ENCODE peak calls at places on chromosomes 13 and 19, in four cellular contexts. F is NCI-H1417 treated with DMSO at 0.1 percent for 48 hours; K is CD4-positive, alpha-beta T cell; L is lower leg skin. O is an unnamed sample.

GRCh38 chr13:108950333-108951010 is 321.1 kb downstream of the MYO16 start:
- DNase-seq in F (no peak), K (no peak), L (no peak), O (no peak)

GRCh38 chr19:51297406-51297805 is 14.0 kb upstream of the IGLON5 start:
- DNase-seq in F (no peak), K (no peak), L (no peak), O (no peak)

GRCh38 chr19:33052352-33052972 is 12.2 kb downstream of the RHPN2 start:
- DNase-seq in F (no peak), K (no peak), L (no peak), O (no peak)

GRCh38 chr13:71417205-71417604 is 449.8 kb downstream of the DACH1 start:
- DNase-seq in F (no peak), K (no peak), L (no peak), O (peak; percentile 1)

GRCh38 chr19:16876904-16877361 is 11.9 kb upstream of the F2RL3 start:
- DNase-seq in F (no peak), K (no peak), L (no peak), O (peak; percentile 98)

GRCh38 chr13:79402679-79403078 is 3.4 kb downstream of the RBM26 start:
- DNase-seq in F (no peak), K (no peak), L (no peak), O (no peak)

GRCh38 chr13:51523082-51523518 is 61.2 kb upstream of the WDFY2 start:
- DNase-seq in F (no peak), K (no peak), L (peak; percentile 42), O (peak; percentile 81)

GRCh38 chr19:23440791-23441190 is 45.5 kb upstream of the ZNF91 start:
- DNase-seq in F (no peak), K (no peak), L (no peak), O (peak; percentile 10)

GRCh38 chr13:23609414-23610186 is 39.4 kb downstream of the TNFRSF19 start:
- DNase-seq in F (no peak), K (no peak), L (peak; percentile 42), O (peak; percentile 79)

O was measured in RPMI7951.